ENCODE peak calls at places on chromosome 12, in seven cellular contexts. G is HCT116, D is retinal pigment epithelial cell, R is endothelial cell of umbilical vein, N is body of pancreas, Q is foreskin fibroblast, K is K562. B is an unnamed sample.

GRCh38 chr12:24608637-24609285 is 340.1 kb downstream of the BCAT1 start:
- DNase-seq in G (no peak), D (no peak), R (peak), N (no peak), Q (peak), K (no peak), B (no peak)

GRCh38 chr12:54134850-54135249 is 53.9 kb downstream of the SMUG1 start:
- DNase-seq in G (no peak), D (no peak), R (no peak), N (no peak), Q (no peak), K (peak), B (peak)

GRCh38 chr12:105561981-105562726 is 231.7 kb downstream of the C12orf75 start:
- DNase-seq in G (peak), D (peak), R (peak), N (no peak), Q (peak), K (no peak), B (no peak)

GRCh38 chr12:94074216-94074969 is 74.0 kb upstream of the PLXNC1 start:
- DNase-seq in G (no peak), D (no peak), R (no peak), N (peak), Q (peak), K (no peak), B (no peak)

GRCh38 chr12:94743174-94743573 is 92.8 kb upstream of the TMCC3 start:
- DNase-seq in G (no peak), D (no peak), R (no peak), N (no peak), Q (no peak), K (no peak), B (no peak)

GRCh38 chr12:94242871-94243270 is 94.5 kb downstream of the PLXNC1 start:
- DNase-seq in G (no peak), D (no peak), R (no peak), N (peak), Q (no peak), K (no peak), B (no peak)

GRCh38 chr12:122749569-122750332 is 2.9 kb upstream of the DENR start:
- DNase-seq in G (no peak), D (no peak), R (no peak), N (no peak), Q (no peak), K (peak), B (peak)

GRCh38 chr12:3199551-3200031 is 122.4 kb downstream of the TSPAN9 start:
- DNase-seq in G (no peak), D (no peak), R (no peak), N (no peak), Q (peak), K (no peak), B (no peak)

GRCh38 chr12:30826276-30826675 is 71.5 kb upstream of the CAPRIN2 start:
- DNase-seq in G (no peak), D (no peak), R (no peak), N (no peak), Q (no peak), K (no peak), B (no peak)

GRCh38 chr12:131808744-131809371 is 19.3 kb upstream of the MMP17 start:
- DNase-seq in G (no peak), D (no peak), R (no peak), N (no peak), Q (no peak), K (no peak), B (no peak)

GRCh38 chr12:98594050-98594853 is 766 bp downstream of the SLC25A3 start:
- DNase-seq in G (no peak), D (no peak), R (peak), N (peak), Q (peak), K (peak), B (no peak)

GRCh38 chr12:65613692-65614091 is 210.6 kb upstream of the HMGA2 start:
- DNase-seq in G (no peak), D (no peak), R (no peak), N (no peak), Q (no peak), K (no peak), B (no peak)

GRCh38 chr12:88947486-88948043 is 367.3 kb upstream of the KITLG start:
- DNase-seq in G (no peak), D (no peak), R (no peak), N (no peak), Q (no peak), K (no peak), B (no peak)
- TF ChIP-seq CTCF in G (peak), D (peak), R (no peak), N (no peak), Q (peak), K (no peak), B (no peak)

GRCh38 chr12:68224613-68225285 is 861 bp downstream of the IL26 start:
- DNase-seq in G (no peak), D (no peak), R (peak), N (no peak), Q (peak), K (no peak), B (no peak)

GRCh38 chr12:68225576-68226476 is at the start of gene IL26:
- DNase-seq in G (no peak), D (no peak), R (no peak), N (no peak), Q (no peak), K (no peak), B (no peak)

GRCh38 chr12:68221497-68221896 is 4.1 kb downstream of the IL26 start:
- DNase-seq in G (no peak), D (no peak), R (no peak), N (no peak), Q (no peak), K (no peak), B (no peak)

GRCh38 chr12:68223067-68223747 is 2.4 kb downstream of the IL26 start:
- DNase-seq in G (peak), D (no peak), R (peak), N (peak), Q (peak), K (peak), B (peak)

GRCh38 chr12:68222336-68222735 is 3.3 kb downstream of the IL26 start:
- DNase-seq in G (no peak), D (no peak), R (no peak), N (peak), Q (peak), K (no peak), B (no peak)
- H3K4me3 ChIP-seq in G (no peak), D (peak), R (no peak), N (no peak), Q (no peak), K (no peak), B (no peak)

DNA sequence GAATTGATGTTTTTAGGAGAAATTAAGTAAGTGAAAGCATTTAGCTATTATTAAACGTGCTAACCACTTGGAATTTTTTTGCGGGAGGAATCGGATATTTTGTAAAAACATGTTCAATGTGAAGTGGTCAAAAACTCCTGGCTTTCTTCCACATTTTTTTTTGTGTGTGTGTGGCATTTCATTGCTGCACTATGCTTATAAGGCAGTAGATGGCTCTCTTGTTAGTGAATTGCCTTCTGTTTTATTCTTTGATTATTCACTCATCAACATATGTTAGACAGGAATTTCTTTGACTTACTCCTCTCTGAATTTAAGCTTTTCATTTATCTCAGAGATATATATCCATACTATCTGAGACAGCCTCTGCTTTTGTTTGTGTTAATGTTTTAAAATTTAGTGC is 71.3 kb downstream of the DERA start:
- DNase-seq in G (no peak), D (no peak), R (peak), N (no peak), Q (peak), K (no peak), B (no peak)
- TF ChIP-seq CTCF in G (no peak), D (peak), R (peak), N (peak), Q (peak), K (no peak), B (peak)

DNA sequence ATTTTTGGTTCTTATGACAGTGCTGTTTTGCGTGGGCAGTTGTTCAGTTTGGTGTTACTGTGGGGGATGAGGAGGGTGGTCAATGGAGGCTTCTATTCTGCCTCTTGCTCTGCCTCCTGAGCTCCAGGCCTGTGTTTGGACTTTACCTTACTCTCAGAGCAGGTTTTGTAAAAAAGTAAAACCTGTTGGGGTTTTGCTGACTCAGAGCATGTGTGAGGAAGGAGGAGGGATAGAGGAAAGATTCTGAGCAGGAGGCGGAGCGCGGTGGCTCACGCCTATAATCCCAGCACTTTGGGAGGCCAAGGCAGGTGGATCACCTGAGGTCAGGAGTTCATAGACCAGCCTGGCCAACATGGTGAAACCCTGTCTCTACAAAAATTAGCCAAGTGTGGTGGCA is 6.7 kb downstream of the A2ML1 start:
- DNase-seq in G (no peak), D (no peak), R (no peak), N (no peak), Q (no peak), K (peak), B (peak)
- H3K4me3 ChIP-seq in G (no peak), D (no peak), R (no peak), N (no peak), Q (no peak), K (no peak), B (no peak)

GRCh38 chr12:50185975-50186663 is 18.9 kb upstream of the CERS5 start:
- DNase-seq in G (no peak), D (no peak), R (peak), N (no peak), Q (peak), K (no peak), B (no peak)

GRCh38 chr12:50186667-50187066 is 19.5 kb upstream of the CERS5 start:
- DNase-seq in G (no peak), D (no peak), R (peak), N (no peak), Q (peak), K (no peak), B (no peak)

GRCh38 chr12:50188280-50188781 is 21.2 kb upstream of the CERS5 start:
- DNase-seq in G (no peak), D (no peak), R (no peak), N (no peak), Q (peak), K (no peak), B (peak)

GRCh38 chr12:50188875-50189575 is 21.9 kb upstream of the CERS5 start:
- DNase-seq in G (no peak), D (no peak), R (no peak), N (no peak), Q (no peak), K (peak), B (no peak)

GRCh38 chr12:50187084-50187900 is 20.1 kb upstream of the CERS5 start:
- DNase-seq in G (no peak), D (peak), R (no peak), N (no peak), Q (peak), K (no peak), B (no peak)
- TF ChIP-seq CTCF in G (no peak), D (no peak), R (no peak), N (no peak), Q (no peak), K (no peak), B (no peak)

GRCh38 chr12:91109148-91109564 is 2.1 kb downstream of the LUM start:
- DNase-seq in G (peak), D (no peak), R (peak), N (peak), Q (peak), K (peak), B (peak)
- H3K4me3 ChIP-seq in G (no peak), D (no peak), R (no peak), N (no peak), Q (peak), K (no peak), B (no peak)

B was measured in LNCaP clone FGC.